ENCODE peak calls at places on chromosomes 2 and 18, in four cellular contexts. D is B cell, A is GM12878, P is hepatocyte. Y is an unnamed sample.

GRCh38 chr2:152627010-152627957 is 90.0 kb downstream of the PRPF40A start:
- DNase-seq in D (peak; percentile 22), A (no peak), P (no peak), Y (peak; percentile 21)

GRCh38 chr18:46174317-46175039 is 70.3 kb downstream of the HAUS1 start:
- DNase-seq in D (peak; percentile 57), A (no peak), P (peak; percentile 75), Y (no peak)

GRCh38 chr2:205730701-205731271 is 48.5 kb downstream of the NRP2 start:
- DNase-seq in D (no peak), A (no peak), P (no peak), Y (no peak)

GRCh38 chr2:150697596-150697995 is 210.1 kb upstream of the RND3 start:
- DNase-seq in D (no peak), A (no peak), P (no peak), Y (no peak)

GRCh38 chr2:13560322-13560721 is 843.6 kb downstream of the TRIB2 start:
- DNase-seq in D (no peak), A (no peak), P (no peak), Y (no peak)

GRCh38 chr2:40178971-40179370 is 272.9 kb downstream of the SLC8A1 start:
- DNase-seq in D (no peak), A (no peak), P (no peak), Y (no peak)

GRCh38 chr2:136054856-136055255 is 63.1 kb downstream of the CXCR4 start:
- DNase-seq in D (no peak), A (no peak), P (no peak), Y (no peak)

GRCh38 chr2:198375073-198375430 is 570.7 kb downstream of the PLCL1 start:
- DNase-seq in D (no peak), A (no peak), P (no peak), Y (no peak)

GRCh38 chr2:25855065-25855464 is 23.2 kb downstream of the ASXL2 start:
- DNase-seq in D (no peak), A (no peak), P (no peak), Y (no peak)

GRCh38 chr2:240783819-240784621 is 36.0 kb downstream of the KIF1A start:
- DNase-seq in D (no peak), A (no peak), P (no peak), Y (no peak)

GRCh38 chr2:11533278-11534077 is at the start of gene GREB1:
- DNase-seq in D (no peak), A (no peak), P (no peak), Y (no peak)

GRCh38 chr2:21856638-21857037 is 732.9 kb downstream of the TDRD15 start:
- DNase-seq in D (no peak), A (no peak), P (no peak), Y (no peak)

GRCh38 chr18:73739098-73739497 is 408.5 kb downstream of the FBXO15 start:
- DNase-seq in D (no peak), A (no peak), P (no peak), Y (no peak)

DNA sequence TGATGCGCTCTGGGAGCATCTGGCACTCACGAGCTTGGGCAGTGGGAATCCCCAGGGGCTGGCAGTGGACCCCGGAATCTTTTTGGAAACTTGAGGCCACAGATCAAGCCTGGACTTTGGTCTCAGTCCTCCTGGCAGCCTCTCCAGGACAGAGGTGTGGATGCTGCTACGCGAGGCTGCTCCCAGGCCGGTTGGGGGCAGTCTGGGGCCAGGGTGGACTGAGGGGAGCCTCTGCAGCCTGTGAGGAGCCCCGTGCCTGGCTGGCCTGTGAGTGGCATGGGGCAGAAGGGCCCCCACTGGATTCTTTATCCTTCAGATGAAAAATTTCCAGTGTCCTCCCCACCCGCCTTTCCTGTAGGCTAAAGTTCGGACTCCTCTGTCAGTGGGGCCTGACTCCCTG is 12.7 kb upstream of the DES start:
- DNase-seq in D (no peak), A (no peak), P (no peak), Y (no peak)
- TF ChIP-seq CTCF in D (no peak), A (no peak), P (peak; percentile 20), Y (no peak)

DNA sequence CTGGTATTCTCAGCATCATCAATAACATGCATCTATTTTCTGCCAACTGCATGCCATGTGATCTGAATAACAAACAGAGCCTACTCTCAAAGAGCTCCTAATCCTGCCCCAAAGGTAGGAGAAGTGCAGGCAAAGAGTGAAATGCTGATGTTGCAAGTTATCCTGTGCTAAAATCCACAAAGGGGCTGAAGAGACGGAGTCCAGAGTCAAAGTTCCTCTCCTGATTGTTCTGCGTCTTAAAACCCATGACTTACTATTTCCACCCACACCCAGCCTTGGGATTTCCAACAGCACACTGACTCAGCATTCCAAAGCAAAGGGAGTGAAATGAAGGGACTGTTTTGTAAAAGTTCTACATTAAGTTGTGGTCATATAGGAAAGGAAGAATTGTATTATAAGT is 13.6 kb upstream of the DAPL1 start:
- DNase-seq in D (no peak), A (no peak), P (peak; percentile 81), Y (no peak)
- TF ChIP-seq CTCF in D (no peak), A (no peak), P (no peak), Y (no peak)

GRCh38 chr2:103464831-103465230 is 703.0 kb downstream of the TMEM182 start:
- DNase-seq in D (no peak), A (no peak), P (no peak), Y (no peak)

GRCh38 chr2:103462101-103462500 is 700.3 kb downstream of the TMEM182 start:
- DNase-seq in D (no peak), A (no peak), P (no peak), Y (no peak)

GRCh38 chr2:103462712-103463111 is 700.9 kb downstream of the TMEM182 start:
- DNase-seq in D (no peak), A (no peak), P (no peak), Y (no peak)

DNA sequence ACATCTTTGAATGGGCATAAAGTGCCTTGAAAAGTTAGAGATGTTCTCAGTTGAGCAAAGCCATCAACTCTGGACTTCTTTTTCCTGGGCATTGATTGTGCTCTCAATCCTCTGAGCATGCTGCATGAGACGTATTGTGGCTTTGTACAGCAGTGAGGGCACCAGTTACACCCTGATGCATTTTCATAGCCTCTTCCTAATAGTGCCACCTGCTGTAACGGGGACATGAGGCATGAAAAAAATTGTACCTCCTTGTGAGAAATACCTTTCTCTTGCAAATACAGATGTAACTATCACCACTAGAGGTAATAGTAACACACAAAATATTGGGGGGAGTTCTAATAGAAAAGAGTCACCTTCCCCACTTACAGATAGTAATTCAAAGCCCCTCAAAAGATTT is 697.5 kb downstream of the TMEM182 start:
- DNase-seq in D (no peak), A (no peak), P (no peak), Y (no peak)
- TF ChIP-seq CTCF in D (no peak), A (no peak), P (peak; percentile 25), Y (no peak)

GRCh38 chr18:72089432-72089831 is 454.7 kb downstream of the CBLN2 start:
- DNase-seq in D (no peak), A (no peak), P (no peak), Y (no peak)

GRCh38 chr18:72091369-72091768 is 452.8 kb downstream of the CBLN2 start:
- DNase-seq in D (no peak), A (no peak), P (no peak), Y (no peak)

DNA sequence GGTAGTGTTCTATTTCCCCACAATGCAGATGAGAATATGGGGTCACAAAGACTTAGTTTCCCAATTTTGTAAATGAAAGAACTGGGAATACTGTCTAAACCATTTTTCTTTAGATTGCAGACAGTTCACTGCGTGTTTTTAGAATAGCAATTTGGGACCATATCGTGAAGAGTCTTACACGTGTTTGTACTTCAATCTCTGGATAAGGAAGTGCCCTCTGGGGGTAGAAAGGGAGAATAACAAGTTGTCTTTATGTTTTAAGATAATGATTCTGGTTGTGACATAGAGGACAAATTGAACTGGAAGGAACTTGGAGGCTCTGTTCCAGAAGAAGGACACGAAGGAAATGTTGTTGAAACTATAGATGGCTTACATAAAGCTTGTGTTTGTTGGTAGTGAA is 457.7 kb downstream of the CBLN2 start:
- DNase-seq in D (no peak), A (no peak), P (peak; percentile 52), Y (no peak)
- TF ChIP-seq CTCF in D (peak; percentile 37), A (peak; percentile 19), P (peak; percentile 58), Y (peak; percentile 62)

DNA sequence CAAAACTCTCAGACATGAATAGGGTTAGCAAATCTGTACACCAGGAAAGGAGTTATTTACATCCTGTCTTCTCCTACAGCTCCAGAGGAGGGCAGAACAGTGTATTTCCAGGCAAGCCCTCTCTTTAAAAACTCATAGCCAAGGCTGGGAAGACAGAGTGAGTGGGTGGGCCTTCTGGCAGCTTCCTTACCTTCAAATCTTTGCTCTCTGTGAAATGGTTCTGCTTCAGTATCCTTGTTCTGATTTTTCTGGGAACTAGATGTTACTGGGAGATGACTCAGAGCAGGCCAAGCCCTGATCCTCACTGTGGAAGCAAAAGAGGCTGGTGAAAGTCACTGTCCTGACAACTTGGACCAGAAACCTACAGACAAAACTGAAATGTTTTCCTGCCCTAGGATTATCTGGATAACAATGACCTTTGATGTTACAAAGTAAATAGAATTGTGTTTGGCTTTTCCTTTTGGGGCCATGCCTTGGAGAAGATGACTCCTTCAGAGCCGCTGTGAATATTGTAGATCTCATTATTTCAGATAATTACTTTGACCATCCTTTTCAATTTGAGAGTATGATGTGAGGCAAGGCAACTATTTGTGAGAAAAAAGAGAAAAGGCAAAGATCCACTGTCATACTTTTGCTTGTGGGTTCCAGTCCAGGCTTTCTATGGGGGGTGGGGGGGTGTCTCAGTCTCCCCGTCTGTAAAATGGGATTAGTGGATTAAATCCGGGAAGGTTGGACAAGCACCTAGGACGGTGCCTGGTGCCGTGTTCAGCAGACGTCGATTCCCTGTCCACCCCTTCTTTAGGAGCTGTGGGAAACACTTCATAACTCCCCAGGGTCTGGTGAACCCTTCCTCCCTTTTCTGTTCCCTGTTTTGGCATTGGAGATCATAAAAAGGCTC is 644 bp upstream of the QPCT start:
- DNase-seq in D (no peak), A (no peak), P (peak; percentile 51), Y (peak; percentile 13)
- TF ChIP-seq CTCF in D (no peak), A (no peak), P (peak; percentile 18), Y (no peak)

DNA sequence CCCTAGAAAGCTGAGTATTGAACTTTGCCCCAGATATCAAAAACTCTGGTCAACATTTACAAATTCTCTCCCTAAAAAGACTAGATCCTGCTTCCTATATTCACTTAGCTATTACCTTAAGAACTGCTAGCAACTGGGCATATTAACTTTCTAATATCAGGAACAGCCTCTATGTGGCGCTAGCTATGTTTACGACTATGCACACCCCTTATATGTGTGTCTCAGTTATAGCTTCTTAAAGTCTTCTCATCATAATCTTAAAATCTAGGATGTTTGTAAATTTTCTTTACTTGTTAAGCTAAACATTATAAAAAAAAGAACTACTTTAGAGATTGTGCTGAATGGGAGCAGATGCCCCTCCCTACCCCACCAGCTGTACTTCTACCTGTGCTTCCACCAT is 1.7 kb upstream of the STAMBP start:
- DNase-seq in D (no peak), A (no peak), P (peak; percentile 34), Y (no peak)
- TF ChIP-seq CTCF in D (peak; percentile 28), A (peak; percentile 33), P (peak; percentile 38), Y (no peak)